ENCODE peak calls at places on chromosomes 4 and X, in nine cellular contexts. G is HCT116, Z is SK-N-SH, K is GM23338, D is GM23248, Y is PC-3, T is neural progenitor cell, A is hepatocyte, C is MM.1S. B is an unnamed sample.

GRCh38 chr4:159398236-159398638 is 295.4 kb downstream of the RAPGEF2 start:
- DNase-seq in G (no peak), Z (no peak), K (no peak), D (peak), Y (no peak), T (no peak), A (no peak), C (no peak), B (no peak)

GRCh38 chr4:131547506-131547981 is 1601.5 kb upstream of the PCDH10 start:
- DNase-seq in G (no peak), Z (no peak), K (no peak), D (no peak), Y (no peak), T (no peak), A (no peak), C (peak), B (peak)

GRCh38 chrX:34918856-34919255 is 23.7 kb upstream of the FAM47B start:
- DNase-seq in G (no peak), Z (peak), K (peak), D (peak), Y (peak), T (peak), A (peak), C (no peak), B (no peak)

GRCh38 chr4:78653655-78654054 is 102.1 kb downstream of the ANXA3 start:
- DNase-seq in G (no peak), Z (peak), K (no peak), D (peak), Y (no peak), T (no peak), A (peak), C (no peak), B (peak)

GRCh38 chrX:24259544-24260240 is 54.2 kb downstream of the SUPT20HL2 start:
- DNase-seq in G (peak), Z (peak), K (peak), D (peak), Y (peak), T (peak), A (peak), C (peak), B (peak)

GRCh38 chr4:6332042-6332668 is 62.5 kb downstream of the WFS1 start:
- DNase-seq in G (no peak), Z (peak), K (peak), D (peak), Y (peak), T (peak), A (no peak), C (peak), B (peak)

GRCh38 chr4:98166025-98166730 is 22.9 kb upstream of the STPG2 start:
- DNase-seq in G (peak), Z (no peak), K (no peak), D (peak), Y (peak), T (no peak), A (no peak), C (no peak), B (no peak)

GRCh38 chrX:46180258-46180687 is 364.9 kb downstream of the ZNF674 start:
- DNase-seq in G (peak), Z (no peak), K (no peak), D (peak), Y (peak), T (peak), A (no peak), C (peak), B (no peak)

GRCh38 chr4:38574559-38575333 is 89.3 kb upstream of the KLF3 start:
- DNase-seq in G (no peak), Z (no peak), K (no peak), D (peak), Y (no peak), T (no peak), A (no peak), C (no peak), B (no peak)

GRCh38 chr4:119151161-119151560 is 15.5 kb downstream of the MYOZ2 start:
- DNase-seq in G (no peak), Z (no peak), K (no peak), D (no peak), Y (no peak), T (no peak), A (no peak), C (no peak), B (no peak)

GRCh38 chrX:13188731-13189309 is 131.0 kb downstream of the ATXN3L start:
- DNase-seq in G (no peak), Z (no peak), K (no peak), D (no peak), Y (no peak), T (no peak), A (no peak), C (no peak), B (no peak)

GRCh38 chrX:20267924-20268701 is 1.4 kb upstream of the RPS6KA3 start:
- DNase-seq in G (no peak), Z (peak), K (peak), D (no peak), Y (no peak), T (peak), A (peak), C (no peak), B (no peak)

GRCh38 chrX:12007881-12008280 is 130.4 kb upstream of the FRMPD4 start:
- DNase-seq in G (peak), Z (no peak), K (no peak), D (peak), Y (peak), T (no peak), A (no peak), C (no peak), B (no peak)

GRCh38 chr4:76232681-76233080 is 18.8 kb upstream of the FAM47E start:
- DNase-seq in G (no peak), Z (no peak), K (no peak), D (peak), Y (no peak), T (no peak), A (no peak), C (no peak), B (no peak)

GRCh38 chr4:21276046-21276445 is 575.8 kb downstream of the PACRGL start:
- DNase-seq in G (no peak), Z (no peak), K (no peak), D (no peak), Y (no peak), T (no peak), A (no peak), C (no peak), B (no peak)

DNA sequence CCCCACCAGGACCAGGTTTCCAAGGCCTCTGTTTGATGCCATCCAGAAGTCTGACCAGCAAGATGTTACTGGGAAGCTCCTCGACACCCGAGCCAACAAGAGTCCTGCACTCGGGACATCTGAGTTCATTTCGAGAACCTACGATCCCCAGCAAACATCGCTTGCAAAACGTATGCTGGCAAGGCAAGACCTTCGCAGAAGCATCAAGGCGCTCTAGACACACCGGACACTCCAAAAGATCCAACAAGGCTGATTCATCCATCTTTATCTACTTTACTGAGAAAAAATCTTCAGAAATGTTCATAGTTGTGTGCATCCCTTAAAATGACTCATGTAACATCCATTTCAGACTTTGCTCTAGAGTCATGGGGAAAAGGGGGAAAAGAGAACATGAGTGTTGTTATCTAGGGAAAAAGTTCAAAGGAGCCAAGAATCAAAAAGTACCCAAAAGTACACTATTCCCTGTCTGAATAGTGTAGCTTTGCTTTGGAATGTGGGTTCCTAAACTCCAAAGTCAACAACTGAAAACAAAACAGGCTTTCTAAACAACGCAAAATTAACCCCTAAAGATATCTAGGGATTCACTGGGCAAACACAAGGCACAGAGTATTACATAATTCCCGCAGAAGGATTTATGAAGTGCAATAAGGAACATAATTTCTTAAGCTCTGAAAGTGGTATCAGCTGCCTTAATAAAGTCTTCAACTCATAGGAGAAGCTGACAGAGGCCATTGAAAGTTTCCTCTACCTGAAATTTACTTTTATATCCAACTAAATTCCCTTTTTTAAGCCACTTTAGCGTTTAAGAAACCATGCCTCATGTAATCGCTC is 1.6 kb downstream of the SH3RF1 start:
- DNase-seq in G (no peak), Z (no peak), K (no peak), D (peak), Y (peak), T (peak), A (peak), C (no peak), B (no peak)
- H3K4me3 ChIP-seq in G (peak), Z (peak), K (peak), D (peak), Y (peak), T (peak), A (peak), C (peak), B (no peak)

DNA sequence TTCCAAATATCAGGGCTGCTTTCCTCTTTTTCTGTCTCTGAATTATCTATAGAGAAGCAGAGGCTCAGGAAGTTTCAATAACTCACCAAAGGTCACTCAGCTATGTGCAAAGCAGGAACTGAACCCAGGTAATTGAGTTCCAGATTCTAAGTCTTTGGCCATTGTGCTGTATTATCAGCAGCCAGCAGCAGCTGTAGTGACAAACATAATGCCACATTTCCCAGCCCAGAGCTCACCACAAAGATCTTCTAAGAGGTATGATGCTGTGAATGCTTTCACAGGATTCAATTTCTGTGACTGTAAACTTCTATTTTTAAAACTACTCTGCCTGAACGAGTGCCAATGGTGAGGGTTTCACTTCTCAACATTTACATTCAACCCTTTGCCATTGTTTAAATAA is 56.4 kb downstream of the SPOCK3 start:
- DNase-seq in G (no peak), Z (no peak), K (no peak), D (no peak), Y (no peak), T (peak), A (no peak), C (peak), B (no peak)
- TF ChIP-seq EZH2phosphoT487 in G (no peak), Z (no peak), K (no peak), D (no peak), Y (no peak), T (no peak), A (no peak), C (no peak), B (no peak)

DNA sequence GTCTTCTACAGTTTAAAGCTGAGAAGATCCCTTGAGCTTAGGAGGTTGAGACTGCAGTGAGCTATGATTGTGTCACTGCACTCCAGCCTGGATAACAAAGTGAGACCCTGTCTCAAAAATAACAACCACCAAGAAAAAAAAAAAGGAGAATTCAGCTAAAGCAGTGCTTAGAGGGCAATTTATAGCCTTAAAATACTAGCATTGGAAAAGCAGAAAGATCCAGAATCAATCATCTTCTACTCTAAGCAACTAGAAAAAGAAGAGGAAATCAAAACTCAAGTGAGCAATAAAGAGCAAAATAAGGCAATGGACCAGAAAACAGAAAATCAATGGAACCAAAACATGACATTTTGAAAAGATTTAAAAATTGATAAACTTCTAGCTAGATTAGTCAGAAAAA is 639 bp upstream of the PI4K2B start:
- DNase-seq in G (no peak), Z (no peak), K (no peak), D (no peak), Y (no peak), T (no peak), A (no peak), C (peak), B (peak)
- H2AFZ ChIP-seq in G (peak), Z (peak), K (peak), D (peak), Y (peak), T (no peak), A (peak), C (peak), B (peak)

DNA sequence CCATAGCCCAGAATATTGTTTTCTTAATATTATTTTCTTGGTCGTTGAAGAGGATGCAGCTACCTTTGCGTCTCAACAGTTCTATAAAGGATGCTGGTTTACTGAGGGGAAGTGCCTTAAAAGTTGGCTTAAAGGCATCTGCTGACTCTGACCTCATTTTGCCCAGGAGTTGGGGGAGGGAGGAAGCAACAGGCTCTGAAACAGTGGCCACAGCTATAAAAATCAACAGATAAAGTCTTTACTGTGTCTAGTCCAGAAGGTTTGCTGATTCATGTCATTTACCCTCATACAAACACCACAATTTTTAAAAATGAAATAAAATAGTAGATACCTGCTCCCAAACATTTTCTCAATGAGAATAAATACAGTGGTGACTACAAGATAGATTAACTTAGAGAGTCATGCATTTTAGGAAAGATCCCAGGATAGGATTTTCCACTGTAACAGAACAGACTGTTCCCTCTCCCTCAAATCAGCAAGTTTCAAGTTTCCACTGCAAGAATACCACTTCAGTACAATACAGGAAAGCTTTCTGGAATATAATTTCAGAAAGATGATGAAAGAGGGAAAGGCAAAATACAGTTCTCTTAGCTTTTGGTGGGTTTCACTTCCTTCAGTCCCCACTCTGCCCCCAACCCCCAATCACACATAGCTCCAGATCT is 1.9 kb downstream of the PHKA1 start:
- DNase-seq in G (no peak), Z (peak), K (no peak), D (peak), Y (peak), T (no peak), A (peak), C (peak), B (no peak)
- H3K4me3 ChIP-seq in G (no peak), Z (peak), K (no peak), D (no peak), Y (peak), T (no peak), A (no peak), C (peak), B (no peak)

GRCh38 chr4:73533515-73534422 is 52.2 kb downstream of the AFM start:
- DNase-seq in G (no peak), Z (no peak), K (no peak), D (no peak), Y (peak), T (no peak), A (peak), C (no peak), B (no peak)
- TF ChIP-seq EZH2phosphoT487 in G (no peak), Z (no peak), K (no peak), D (no peak), Y (no peak), T (no peak), A (no peak), C (no peak), B (no peak)

GRCh38 chr4:89894654-89895652 is at the start of gene MMRN1:
- DNase-seq in G (no peak), Z (no peak), K (no peak), D (no peak), Y (no peak), T (no peak), A (no peak), C (peak), B (peak)
- H2AFZ ChIP-seq in G (no peak), Z (no peak), K (peak), D (no peak), Y (no peak), T (no peak), A (no peak), C (peak), B (peak)

GRCh38 chr4:147057631-147057980 is 111.9 kb upstream of the TTC29 start:
- DNase-seq in G (no peak), Z (no peak), K (peak), D (peak), Y (peak), T (no peak), A (no peak), C (no peak), B (peak)
- H3K4me3 ChIP-seq in G (no peak), Z (no peak), K (peak), D (peak), Y (peak), T (no peak), A (peak), C (peak), B (peak)